ENCODE peak calls at places on chromosomes 12 and 14, in four cellular contexts. One of them, this sample, is unnamed.

GRCh38 chr12:30517320-30517719 is 178.3 kb downstream of the IPO8 start:
- DNase-seq in lower lobe of right lung: no peak
- DNase-seq in heart right ventricle: no peak
- DNase-seq in HepG2: no peak
- DNase-seq in this sample: peak; percentile 27

GRCh38 chr14:61438860-61439765 is 117.7 kb downstream of the PRKCH start:
- DNase-seq in lower lobe of right lung: peak; percentile 71
- DNase-seq in heart right ventricle: peak; percentile 28
- DNase-seq in HepG2: peak; percentile 85
- DNase-seq in this sample: peak; percentile 54

GRCh38 chr12:105369014-105369413 is 38.5 kb downstream of the C12orf75 start:
- DNase-seq in lower lobe of right lung: no peak
- DNase-seq in heart right ventricle: no peak
- DNase-seq in HepG2: no peak
- DNase-seq in this sample: peak; percentile 68

GRCh38 chr12:8817856-8818255 is 4.6 kb upstream of the A2ML1 start:
- DNase-seq in lower lobe of right lung: no peak
- DNase-seq in heart right ventricle: no peak
- DNase-seq in HepG2: no peak
- DNase-seq in this sample: no peak

GRCh38 chr14:90999299-90999698 is 61.1 kb downstream of the RPS6KA5 start:
- DNase-seq in lower lobe of right lung: no peak
- DNase-seq in heart right ventricle: no peak
- DNase-seq in HepG2: no peak
- DNase-seq in this sample: no peak

GRCh38 chr14:50055461-50056228 is 60.7 kb downstream of the VCPKMT start:
- DNase-seq in lower lobe of right lung: no peak
- DNase-seq in heart right ventricle: no peak
- DNase-seq in HepG2: no peak
- DNase-seq in this sample: no peak

GRCh38 chr12:80162177-80162576 is 62.8 kb downstream of the OTOGL start:
- DNase-seq in lower lobe of right lung: no peak
- DNase-seq in heart right ventricle: no peak
- DNase-seq in HepG2: no peak
- DNase-seq in this sample: no peak

GRCh38 chr12:7937867-7938506 is 2.0 kb upstream of the SLC2A3 start:
- DNase-seq in lower lobe of right lung: no peak
- DNase-seq in heart right ventricle: no peak
- DNase-seq in HepG2: no peak
- DNase-seq in this sample: no peak

GRCh38 chr14:61934385-61934784 is 172.2 kb downstream of the SNAPC1 start:
- DNase-seq in lower lobe of right lung: no peak
- DNase-seq in heart right ventricle: no peak
- DNase-seq in HepG2: no peak
- DNase-seq in this sample: peak; percentile 55

GRCh38 chr14:99578541-99579044 is 25.4 kb downstream of the CCDC85C start:
- DNase-seq in lower lobe of right lung: no peak
- DNase-seq in heart right ventricle: peak; percentile 47
- DNase-seq in HepG2: no peak
- DNase-seq in this sample: no peak

GRCh38 chr12:49121047-49121696 is 10.0 kb downstream of the TUBA1B start:
- DNase-seq in lower lobe of right lung: no peak
- DNase-seq in heart right ventricle: no peak
- DNase-seq in HepG2: peak; percentile 79
- DNase-seq in this sample: peak; percentile 65

GRCh38 chr12:70242695-70243509 is at the start of gene CNOT2:
- DNase-seq in lower lobe of right lung: peak; percentile 93
- DNase-seq in heart right ventricle: peak; percentile 90
- DNase-seq in HepG2: peak; percentile 85
- DNase-seq in this sample: peak; percentile 93

GRCh38 chr14:66247662-66248061 is 238.5 kb upstream of the CCDC196 start:
- DNase-seq in lower lobe of right lung: no peak
- DNase-seq in heart right ventricle: no peak
- DNase-seq in HepG2: no peak
- DNase-seq in this sample: no peak

GRCh38 chr12:79877246-79877645 is 57.7 kb downstream of the PPP1R12A start:
- DNase-seq in lower lobe of right lung: no peak
- DNase-seq in heart right ventricle: no peak
- DNase-seq in HepG2: no peak
- DNase-seq in this sample: peak; percentile 69

GRCh38 chr14:42804146-42804545 is 1197.5 kb downstream of the LRFN5 start:
- DNase-seq in lower lobe of right lung: no peak
- DNase-seq in heart right ventricle: no peak
- DNase-seq in HepG2: no peak
- DNase-seq in this sample: no peak

GRCh38 chr14:93981874-93982683 is 5.7 kb upstream of the ASB2 start:
- DNase-seq in lower lobe of right lung: no peak
- DNase-seq in heart right ventricle: no peak
- DNase-seq in HepG2: no peak
- DNase-seq in this sample: no peak

GRCh38 chr14:100893760-100894159 is 9.8 kb downstream of the RTL1 start:
- DNase-seq in lower lobe of right lung: peak; percentile 31
- DNase-seq in heart right ventricle: no peak
- DNase-seq in HepG2: no peak
- DNase-seq in this sample: no peak

GRCh38 chr14:23071244-23071974 is 14.1 kb upstream of the CDH24 start:
- DNase-seq in lower lobe of right lung: peak; percentile 84
- DNase-seq in heart right ventricle: peak; percentile 79
- DNase-seq in HepG2: peak; percentile 94
- DNase-seq in this sample: peak; percentile 93

GRCh38 chr14:91231446-91231845 is 13.1 kb downstream of the GPR68 start:
- DNase-seq in lower lobe of right lung: no peak
- DNase-seq in heart right ventricle: no peak
- DNase-seq in HepG2: no peak
- DNase-seq in this sample: no peak

GRCh38 chr12:53965251-53966069 is 7.5 kb upstream of the HOXC11 start:
- DNase-seq in lower lobe of right lung: no peak
- DNase-seq in heart right ventricle: no peak
- DNase-seq in HepG2: no peak
- DNase-seq in this sample: no peak

GRCh38 chr14:29755311-29756052 is 172.2 kb downstream of the PRKD1 start:
- DNase-seq in lower lobe of right lung: no peak
- DNase-seq in heart right ventricle: no peak
- DNase-seq in HepG2: no peak
- DNase-seq in this sample: no peak

GRCh38 chr14:103427485-103428443 is 42.5 kb downstream of the MARK3 start:
- DNase-seq in lower lobe of right lung: no peak
- DNase-seq in heart right ventricle: no peak
- DNase-seq in HepG2: no peak
- DNase-seq in this sample: peak; percentile 94

GRCh38 chr14:77848031-77848430 is 48.1 kb downstream of the ADCK1 start:
- DNase-seq in lower lobe of right lung: no peak
- DNase-seq in heart right ventricle: no peak
- DNase-seq in HepG2: no peak
- DNase-seq in this sample: no peak

GRCh38 chr14:24312736-24313507 is 1.6 kb downstream of the LTB4R start:
- DNase-seq in lower lobe of right lung: peak; percentile 62
- DNase-seq in heart right ventricle: no peak
- DNase-seq in HepG2: no peak
- DNase-seq in this sample: no peak

GRCh38 chr14:96783306-96784224 is 13.6 kb upstream of the VRK1 start:
- DNase-seq in lower lobe of right lung: no peak
- DNase-seq in heart right ventricle: no peak
- DNase-seq in HepG2: no peak
- DNase-seq in this sample: no peak

GRCh38 chr14:85159726-85160125 is 370.2 kb upstream of the FLRT2 start:
- DNase-seq in lower lobe of right lung: no peak
- DNase-seq in heart right ventricle: no peak
- DNase-seq in HepG2: no peak
- DNase-seq in this sample: no peak

GRCh38 chr12:4037747-4038312 is 164.6 kb upstream of the PARP11 start:
- DNase-seq in lower lobe of right lung: no peak
- DNase-seq in heart right ventricle: no peak
- DNase-seq in HepG2: peak; percentile 44
- DNase-seq in this sample: peak; percentile 57

GRCh38 chr12:125092872-125093680 is 27.8 kb downstream of the AACS start:
- DNase-seq in lower lobe of right lung: no peak
- DNase-seq in heart right ventricle: peak; percentile 42
- DNase-seq in HepG2: peak; percentile 92
- DNase-seq in this sample: no peak

GRCh38 chr12:15931590-15932053 is 20.5 kb downstream of the DERA start:
- DNase-seq in lower lobe of right lung: no peak
- DNase-seq in heart right ventricle: no peak
- DNase-seq in HepG2: peak; percentile 44
- DNase-seq in this sample: no peak

GRCh38 chr14:24857277-24857676 is 192.7 kb downstream of the STXBP6 start:
- DNase-seq in lower lobe of right lung: no peak
- DNase-seq in heart right ventricle: no peak
- DNase-seq in HepG2: no peak
- DNase-seq in this sample: no peak

GRCh38 chr14:36069535-36069900 is 107.0 kb downstream of the PTCSC3 start:
- DNase-seq in lower lobe of right lung: peak; percentile 47
- DNase-seq in heart right ventricle: no peak
- DNase-seq in HepG2: peak; percentile 74
- DNase-seq in this sample: peak; percentile 58

GRCh38 chr14:48709277-48709785 is 876.8 kb downstream of the RPS29 start:
- DNase-seq in lower lobe of right lung: no peak
- DNase-seq in heart right ventricle: no peak
- DNase-seq in HepG2: no peak
- DNase-seq in this sample: no peak
- H3K36me3 ChIP-seq in lower lobe of right lung: no peaks in the 10 kb centered on the region
- H3K36me3 ChIP-seq in heart right ventricle: no peaks in the 10 kb centered on the region
- H3K36me3 ChIP-seq in HepG2: no peaks in the 10 kb centered on the region
- H3K36me3 ChIP-seq in this sample: no peaks in the 10 kb centered on the region

DNA sequence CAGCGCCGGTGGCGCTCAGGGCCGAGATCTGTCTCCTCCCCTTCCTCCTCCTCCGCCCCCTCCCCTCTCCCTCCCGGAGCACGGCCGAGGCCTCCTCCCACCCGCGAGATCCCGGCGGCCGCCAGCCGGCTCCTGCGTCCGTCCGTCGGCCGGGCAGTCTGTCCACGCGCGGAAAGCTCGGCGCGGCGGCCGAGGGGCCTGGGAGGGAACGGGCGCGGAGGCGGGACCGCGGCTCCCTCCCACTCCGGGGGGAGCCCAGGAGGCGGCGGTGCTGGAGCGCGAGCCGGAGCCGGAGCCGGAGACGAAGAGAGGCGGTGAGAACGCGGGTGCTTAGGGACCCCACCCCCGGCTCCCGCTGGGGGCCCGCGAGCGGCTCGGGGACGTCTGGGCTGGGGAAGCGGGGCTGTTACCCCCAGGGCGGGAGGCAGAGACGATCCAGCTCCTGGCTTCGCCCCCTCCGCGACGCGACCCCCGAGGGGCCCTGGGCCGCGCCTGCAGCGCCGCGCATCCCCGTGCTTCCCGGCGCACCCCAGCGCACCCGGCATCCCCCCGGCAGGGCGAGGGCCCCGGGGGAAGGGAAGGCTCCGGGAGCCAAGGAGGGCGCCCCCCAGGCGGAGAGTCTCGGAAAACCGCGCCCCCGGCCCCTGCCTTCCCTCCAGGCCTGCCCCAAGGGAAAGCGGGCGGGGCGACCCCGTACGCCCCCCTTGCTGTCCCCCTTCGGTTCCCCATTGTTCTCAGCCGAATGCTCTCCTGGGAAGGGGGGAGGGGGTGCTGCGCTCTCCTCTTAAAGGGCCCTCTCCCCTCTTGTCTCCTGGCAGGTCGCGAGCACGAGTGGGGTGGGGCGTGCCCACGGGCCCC is at the start of gene DTX1:
- DNase-seq in lower lobe of right lung: no peak
- DNase-seq in heart right ventricle: peak; percentile 45
- DNase-seq in HepG2: no peak
- DNase-seq in this sample: peak; percentile 12
- H3K4me1 ChIP-seq in lower lobe of right lung: peaks cover 10% of the 10 kb centered on the region
- H3K4me1 ChIP-seq in heart right ventricle: peaks cover 11% of the 10 kb centered on the region
- H3K4me1 ChIP-seq in HepG2: no peaks in the 10 kb centered on the region
- H3K4me1 ChIP-seq in this sample: no peaks in the 10 kb centered on the region

GRCh38 chr14:68638817-68639517 is 153.9 kb downstream of the ZFP36L1 start:
- DNase-seq in lower lobe of right lung: no peak
- DNase-seq in heart right ventricle: no peak
- DNase-seq in HepG2: no peak
- DNase-seq in this sample: peak; percentile 39

GRCh38 chr14:68638056-68638816 is 154.6 kb downstream of the ZFP36L1 start:
- DNase-seq in lower lobe of right lung: no peak
- DNase-seq in heart right ventricle: no peak
- DNase-seq in HepG2: peak; percentile 45
- DNase-seq in this sample: no peak

GRCh38 chr14:68636597-68636996 is 156.3 kb downstream of the ZFP36L1 start:
- DNase-seq in lower lobe of right lung: no peak
- DNase-seq in heart right ventricle: no peak
- DNase-seq in HepG2: no peak
- DNase-seq in this sample: no peak

GRCh38 chr14:68634874-68635601 is 157.8 kb downstream of the ZFP36L1 start:
- DNase-seq in lower lobe of right lung: no peak
- DNase-seq in heart right ventricle: no peak
- DNase-seq in HepG2: no peak
- DNase-seq in this sample: no peak

GRCh38 chr14:68637106-68638021 is 155.5 kb downstream of the ZFP36L1 start:
- DNase-seq in lower lobe of right lung: no peak
- DNase-seq in heart right ventricle: no peak
- DNase-seq in HepG2: no peak
- DNase-seq in this sample: no peak
- H3K27ac ChIP-seq in lower lobe of right lung: peak overlapping the region; percentile 71
- H3K27ac ChIP-seq in heart right ventricle: peak overlapping the region; percentile 76
- H3K27ac ChIP-seq in HepG2: no peak overlapping the region
- H3K27ac ChIP-seq in this sample: peak overlapping the region; percentile 80

DNA sequence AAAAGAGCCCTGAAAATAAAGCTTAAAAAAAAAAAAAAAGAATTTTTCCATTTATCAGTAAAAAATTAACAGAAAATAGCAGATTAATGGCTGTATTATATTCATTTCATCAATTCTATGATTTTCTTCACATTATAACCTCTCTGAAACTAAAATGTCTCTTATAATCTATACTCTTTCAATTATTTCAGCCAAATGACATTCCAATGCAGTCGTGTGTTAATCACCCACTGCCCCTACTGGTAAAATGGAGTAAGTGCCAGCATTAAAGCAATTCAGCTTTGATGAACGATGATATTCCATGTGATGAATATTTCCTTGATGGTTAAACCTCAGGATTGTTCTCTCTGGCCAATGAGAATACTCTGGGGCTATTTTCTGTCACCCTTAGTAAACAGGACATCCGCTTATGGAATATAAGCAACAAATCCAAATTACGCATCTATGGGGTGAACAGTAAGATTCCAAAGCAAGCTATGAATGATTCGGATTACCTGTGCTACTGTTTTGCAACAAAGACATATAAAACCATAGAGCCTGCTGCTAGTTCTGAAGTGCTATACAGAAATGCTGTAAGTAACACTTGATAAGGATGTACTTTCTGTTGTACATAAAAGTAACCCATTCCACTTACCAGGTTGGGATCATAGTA is 20.3 kb upstream of the SYCP3 start:
- DNase-seq in lower lobe of right lung: no peak
- DNase-seq in heart right ventricle: no peak
- DNase-seq in HepG2: peak; percentile 39
- DNase-seq in this sample: peak; percentile 50
- H3K36me3 ChIP-seq in lower lobe of right lung: peaks cover 64% of the 10 kb centered on the region
- H3K36me3 ChIP-seq in heart right ventricle: no peaks in the 10 kb centered on the region
- H3K36me3 ChIP-seq in HepG2: peaks cover 2% of the 10 kb centered on the region
- H3K36me3 ChIP-seq in this sample: no peaks in the 10 kb centered on the region

GRCh38 chr12:6552140-6552551 is 3.7 kb downstream of the IFFO1 start:
- DNase-seq in lower lobe of right lung: no peak
- DNase-seq in heart right ventricle: peak; percentile 76
- DNase-seq in HepG2: no peak
- DNase-seq in this sample: no peak
- H3K4me1 ChIP-seq in lower lobe of right lung: peaks cover 71% of the 10 kb centered on the region
- H3K4me1 ChIP-seq in heart right ventricle: peaks cover 88% of the 10 kb centered on the region
- H3K4me1 ChIP-seq in HepG2: peaks cover 43% of the 10 kb centered on the region
- H3K4me1 ChIP-seq in this sample: peaks cover 34% of the 10 kb centered on the region

This sample was measured in cardiac muscle cell.